ENCODE peak calls at places on chromosome 17, in ten cellular contexts. B, E, P, O, R, T, C, Z, W and J are unnamed samples. For H3K4me1, the result is how much of the 10 kb centered on the place peaks cover.

GRCh38 chr17:4607773-4608187 is 23.5 kb downstream of the SMTNL2 start:
- DNase-seq in B (peak), E (peak), P (no peak), O (peak), R (peak), T (peak), C (no peak), Z (no peak), W (peak), J (peak)

GRCh38 chr17:18323007-18323406 is 7.9 kb downstream of the SMCR8 start:
- DNase-seq in B (no peak), E (no peak), P (no peak), O (peak), R (no peak), T (no peak), C (no peak), Z (no peak), W (no peak), J (no peak)

GRCh38 chr17:42562845-42563509 is 1.0 kb downstream of the COASY start:
- DNase-seq in B (no peak), E (no peak), P (no peak), O (no peak), R (peak), T (no peak), C (no peak), Z (no peak), W (no peak), J (peak)

GRCh38 chr17:78400581-78401240 is 22.3 kb downstream of the PGS1 start:
- DNase-seq in B (no peak), E (no peak), P (no peak), O (no peak), R (no peak), T (no peak), C (no peak), Z (no peak), W (no peak), J (no peak)

GRCh38 chr17:66655861-66656260 is 179.1 kb upstream of the CACNG5 start:
- DNase-seq in B (no peak), E (no peak), P (no peak), O (no peak), R (no peak), T (no peak), C (no peak), Z (no peak), W (no peak), J (no peak)

GRCh38 chr17:32496348-32497078 is 9.7 kb downstream of the CDK5R1 start:
- DNase-seq in B (no peak), E (no peak), P (no peak), O (peak), R (no peak), T (peak), C (no peak), Z (no peak), W (no peak), J (peak)

GRCh38 chr17:77632619-77633018 is 325.9 kb upstream of the TNRC6C start:
- DNase-seq in B (no peak), E (no peak), P (no peak), O (no peak), R (no peak), T (no peak), C (no peak), Z (no peak), W (no peak), J (no peak)

GRCh38 chr17:42399121-42399520 is 10.9 kb upstream of the STAT3 start:
- DNase-seq in B (no peak), E (no peak), P (no peak), O (no peak), R (no peak), T (no peak), C (no peak), Z (no peak), W (no peak), J (no peak)

GRCh38 chr17:52157161-52157560 is 1.4 kb downstream of the CA10 start:
- DNase-seq in B (no peak), E (no peak), P (peak), O (no peak), R (no peak), T (no peak), C (no peak), Z (no peak), W (no peak), J (no peak)

GRCh38 chr17:74224959-74225725 is 11.8 kb downstream of the TTYH2 start:
- DNase-seq in B (no peak), E (no peak), P (no peak), O (no peak), R (no peak), T (no peak), C (no peak), Z (no peak), W (no peak), J (no peak)

GRCh38 chr17:2395258-2396170 is 5.3 kb downstream of the MNT start:
- DNase-seq in B (no peak), E (peak), P (no peak), O (peak), R (peak), T (peak), C (peak), Z (peak), W (no peak), J (peak)

GRCh38 chr17:50206604-50207293 is 5.3 kb upstream of the COL1A1 start:
- DNase-seq in B (peak), E (no peak), P (peak), O (peak), R (no peak), T (peak), C (peak), Z (no peak), W (peak), J (no peak)

GRCh38 chr17:41907185-41907556 is 11.6 kb downstream of the ACLY start:
- DNase-seq in B (no peak), E (no peak), P (no peak), O (no peak), R (peak), T (no peak), C (no peak), Z (no peak), W (no peak), J (no peak)

GRCh38 chr17:20987511-20987910 is 55.3 kb downstream of the USP22 start:
- DNase-seq in B (no peak), E (no peak), P (no peak), O (no peak), R (no peak), T (no peak), C (no peak), Z (no peak), W (no peak), J (peak)

GRCh38 chr17:27477050-27477647 is 20.9 kb downstream of the KSR1 start:
- DNase-seq in B (no peak), E (no peak), P (no peak), O (no peak), R (no peak), T (peak), C (peak), Z (no peak), W (no peak), J (no peak)

GRCh38 chr17:56754523-56755208 is 79.1 kb downstream of the C17orf67 start:
- DNase-seq in B (no peak), E (no peak), P (peak), O (no peak), R (no peak), T (peak), C (peak), Z (no peak), W (no peak), J (no peak)

GRCh38 chr17:49063652-49064051 is 66.5 kb downstream of the IGF2BP1 start:
- DNase-seq in B (no peak), E (no peak), P (no peak), O (no peak), R (no peak), T (no peak), C (no peak), Z (no peak), W (no peak), J (no peak)

DNA sequence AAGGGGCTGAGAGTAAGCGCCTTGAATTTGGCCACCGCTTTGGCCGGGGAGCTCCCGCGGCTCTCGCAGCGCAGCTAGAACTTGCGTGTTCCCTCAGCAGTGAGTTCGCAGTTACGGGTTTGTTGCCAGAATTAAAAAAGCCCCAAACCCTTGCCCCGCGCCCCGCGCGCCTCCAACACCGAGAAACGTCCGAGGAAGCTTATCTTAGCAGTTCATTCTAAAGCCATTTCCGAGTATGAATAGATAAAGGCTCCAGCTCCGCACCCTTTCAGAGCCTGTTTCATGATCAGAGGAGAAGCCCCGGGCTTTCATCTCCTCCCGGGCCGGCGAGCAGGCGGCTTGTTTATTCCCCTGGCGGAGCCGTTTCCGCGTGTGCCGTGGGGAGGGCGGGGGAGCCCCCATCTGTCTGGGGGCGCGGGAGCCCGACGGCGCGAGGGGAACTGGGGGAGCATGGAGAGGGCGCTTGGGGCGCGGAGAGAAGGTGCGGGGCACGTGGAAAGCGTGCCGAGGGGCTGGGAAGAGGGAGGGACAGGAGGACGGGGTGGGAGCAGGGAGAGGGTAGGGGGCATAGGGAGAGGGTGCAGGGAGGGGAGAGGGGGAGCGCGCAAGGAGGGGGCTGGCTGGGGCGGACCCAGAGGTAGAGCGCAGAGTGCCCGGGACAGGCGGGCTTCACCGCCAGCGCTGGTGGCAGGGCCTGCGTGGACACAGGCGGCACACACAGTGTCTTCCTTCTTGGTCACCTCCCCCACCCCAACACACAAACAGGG is 9.9 kb downstream of the TBX4 start:
- DNase-seq in B (no peak), E (no peak), P (peak), O (peak), R (no peak), T (no peak), C (no peak), Z (no peak), W (no peak), J (no peak)
- H3K4me3 ChIP-seq in B (peak), E (peak), P (peak), O (peak), R (no peak), T (peak), C (no peak), Z (no peak), W (peak), J (peak)

GRCh38 chr17:58348038-58348437 is 4.0 kb downstream of the SUPT4H1 start:
- DNase-seq in B (no peak), E (no peak), P (no peak), O (no peak), R (no peak), T (no peak), C (no peak), Z (no peak), W (no peak), J (no peak)

GRCh38 chr17:58352843-58353719 is 1.1 kb upstream of the SUPT4H1 start:
- DNase-seq in B (peak), E (peak), P (peak), O (peak), R (peak), T (peak), C (peak), Z (no peak), W (no peak), J (peak)

GRCh38 chr17:58352018-58352842 is at the start of gene SUPT4H1:
- DNase-seq in B (peak), E (peak), P (peak), O (peak), R (peak), T (peak), C (peak), Z (peak), W (peak), J (peak)

GRCh38 chr17:58351710-58352017 is 337 bp downstream of the SUPT4H1 start:
- DNase-seq in B (no peak), E (no peak), P (no peak), O (no peak), R (no peak), T (no peak), C (no peak), Z (no peak), W (no peak), J (no peak)

GRCh38 chr17:58351182-58351581 is 819 bp downstream of the SUPT4H1 start:
- DNase-seq in B (no peak), E (no peak), P (no peak), O (no peak), R (no peak), T (no peak), C (no peak), Z (no peak), W (no peak), J (no peak)
- H3K27ac ChIP-seq in B (no peak), E (no peak), P (no peak), O (no peak), R (no peak), T (peak), C (no peak), Z (no peak), W (no peak), J (no peak)

DNA sequence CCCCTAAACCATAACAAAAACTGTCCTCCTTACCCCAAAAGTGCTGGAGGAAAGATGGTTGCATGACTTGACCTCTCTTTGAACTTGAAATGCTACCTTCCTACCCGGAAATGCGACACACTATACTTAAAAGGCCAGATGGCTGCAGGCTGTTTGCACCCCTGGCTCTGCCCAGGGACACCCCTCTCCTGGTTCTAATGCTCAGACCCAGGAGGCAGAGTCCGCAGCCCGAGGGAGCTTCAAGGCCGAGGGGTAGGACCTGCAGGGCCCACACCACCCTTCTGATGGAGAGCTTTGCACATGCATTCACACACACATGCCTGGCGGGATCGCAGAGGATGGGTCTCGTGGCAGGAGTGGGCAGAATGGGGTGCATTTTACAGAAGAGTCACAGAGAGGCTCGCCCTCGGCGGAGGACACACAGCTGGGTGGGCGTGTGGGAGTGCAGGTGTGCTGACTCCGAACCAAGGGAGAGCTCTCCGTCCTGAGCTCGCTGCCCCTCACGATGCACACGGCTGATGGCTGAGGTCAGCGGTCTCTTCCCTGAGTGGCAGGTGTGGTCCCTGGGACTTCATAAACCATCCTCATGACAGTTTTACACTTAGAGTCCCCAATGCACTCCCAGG is 96.7 kb upstream of the CBX4 start:
- DNase-seq in B (no peak), E (no peak), P (no peak), O (no peak), R (no peak), T (no peak), C (no peak), Z (no peak), W (no peak), J (no peak)
- H3K4me1 ChIP-seq in B (under half), E (under half), P (under half), O (under half), R (under half), T (under half), C (under half), Z (under half), W (under half), J (under half)

GRCh38 chr17:19386974-19387920 is at the start of gene MFAP4:
- DNase-seq in B (peak), E (no peak), P (peak), O (peak), R (peak), T (peak), C (peak), Z (no peak), W (peak), J (peak)
- H3K4me3 ChIP-seq in B (peak), E (peak), P (peak), O (peak), R (no peak), T (no peak), C (peak), Z (no peak), W (peak), J (peak)

GRCh38 chr17:12512712-12513355 is 152.9 kb upstream of the MYOCD start:
- DNase-seq in B (no peak), E (no peak), P (no peak), O (no peak), R (no peak), T (no peak), C (no peak), Z (no peak), W (no peak), J (no peak)
- H3K27ac ChIP-seq in B (no peak), E (no peak), P (no peak), O (peak), R (no peak), T (no peak), C (no peak), Z (no peak), W (peak), J (no peak)